ENCODE peak calls at places on chromosomes 1 and 21, in ten cellular contexts. X is sciatic nerve; L is esophagus muscularis mucosa; G is substantia nigra; Q is GM10248; B is activated naive CD4-positive, alpha-beta T cell treated with anti-CD3 and anti-CD28 coated beads, Interleukin-2, amount 50 U/mL, for 16 hours; W is stimulated activated CD4-positive, alpha-beta T cell treated with anti-CD3 and anti-CD28 coated beads, Interleukin-4, amount 100 ng/mL, for 1 hour; H is amygdala; F is SJCRH30; N is kidney tubule cell. I is an unnamed sample.

GRCh38 chr21:23725576-23725975 is 1881.7 kb downstream of the MRPL39 start:
- DNase-seq in X (no peak), L (no peak), G (no peak), Q (no peak), B (no peak), W (no peak), H (no peak), F (no peak), N (no peak), I (no peak)

GRCh38 chr1:241533375-241534115 is 1.4 kb downstream of the KMO start:
- DNase-seq in X (no peak), L (no peak), G (no peak), Q (no peak), B (no peak), W (no peak), H (no peak), F (no peak), N (no peak), I (no peak)

GRCh38 chr21:34647552-34647951 is 21.2 kb upstream of the CLIC6 start:
- DNase-seq in X (no peak), L (no peak), G (no peak), Q (no peak), B (no peak), W (no peak), H (no peak), F (no peak), N (no peak), I (no peak)

GRCh38 chr1:99565606-99566289 is 80.2 kb upstream of the PALMD start:
- DNase-seq in X (no peak), L (no peak), G (no peak), Q (no peak), B (no peak), W (no peak), H (no peak), F (no peak), N (peak; percentile 31), I (no peak)

GRCh38 chr1:202155478-202156021 is 4.9 kb downstream of the PTPN7 start:
- DNase-seq in X (no peak), L (no peak), G (no peak), Q (no peak), B (no peak), W (no peak), H (no peak), F (peak; percentile 38), N (peak; percentile 89), I (no peak)

GRCh38 chr1:205578780-205579571 is 52.8 kb downstream of the ELK4 start:
- DNase-seq in X (no peak), L (no peak), G (no peak), Q (no peak), B (no peak), W (no peak), H (no peak), F (no peak), N (peak; percentile 60), I (no peak)

GRCh38 chr1:177779325-177779965 is 190.4 kb downstream of the SEC16B start:
- DNase-seq in X (no peak), L (no peak), G (no peak), Q (no peak), B (no peak), W (no peak), H (no peak), F (peak; percentile 27), N (no peak), I (no peak)

GRCh38 chr1:32538887-32539583 is at the start of gene ZBTB8A:
- DNase-seq in X (peak; percentile 58), L (no peak), G (no peak), Q (peak; percentile 37), B (peak; percentile 16), W (peak; percentile 3), H (peak; percentile 28), F (peak; percentile 69), N (peak; percentile 65), I (peak; percentile 14)

I was measured in activated naive CD8-positive, alpha-beta T cell treated with anti-CD3 and anti-CD28 coated beads for 36 hours.